ENCODE peak calls at places on chromosomes 1 and 21, in six cellular contexts. W is H1; L is IMR-90; M is prostate gland; Y is effector memory CD4-positive, alpha-beta T cell; I is uterus. Q is an unnamed sample.

GRCh38 chr1:11571906-11572616 is 82.2 kb downstream of the FBXO2 start:
- DNase-seq in L (no peak), M (no peak), Y (no peak), W (peak; percentile 85), I (no peak), Q (no peak)

GRCh38 chr1:33152685-33153432 is 29.0 kb downstream of the TRIM62 start:
- DNase-seq in W (peak; percentile 70), M (peak; percentile 26), I (peak; percentile 57), L (no peak), Y (no peak), Q (peak; percentile 64)

GRCh38 chr1:223733898-223734852 is 21.8 kb downstream of the CAPN2 start:
- DNase-seq in W (no peak), M (no peak), Y (no peak), I (no peak), L (no peak), Q (no peak)

GRCh38 chr1:109757936-109758786 is 5.6 kb downstream of the EPS8L3 start:
- DNase-seq in Y (no peak), I (peak; percentile 5), M (no peak), L (no peak), W (peak; percentile 26), Q (no peak)

GRCh38 chr1:152451254-152451653 is 37.2 kb upstream of the CRNN start:
- DNase-seq in M (no peak), L (no peak), W (no peak), I (no peak), Y (no peak), Q (no peak)

GRCh38 chr1:121594096-121594495 is 409.3 kb downstream of the SRGAP2C start:
- DNase-seq in M (no peak), Y (no peak), L (no peak), W (no peak), I (no peak), Q (no peak)

GRCh38 chr1:112849967-112850641 is 105.9 kb downstream of the SLC16A1 start:
- DNase-seq in Y (no peak), I (no peak), L (no peak), W (peak; percentile 67), M (no peak), Q (peak; percentile 11)

GRCh38 chr21:28737671-28738279 is 254.9 kb downstream of the LTN1 start:
- DNase-seq in L (peak; percentile 59), M (no peak), Y (no peak), W (no peak), I (no peak), Q (peak; percentile 30)

GRCh38 chr1:78275906-78276690 is 214.7 kb upstream of the PTGFR start:
- DNase-seq in W (no peak), L (no peak), M (no peak), Y (no peak), I (no peak), Q (peak; percentile 13)

GRCh38 chr21:39385299-39386145 is 36.6 kb upstream of the HMGN1 start:
- DNase-seq in Y (peak; percentile 41), W (no peak), L (peak; percentile 75), I (peak; percentile 79), M (peak; percentile 51), Q (peak; percentile 84)

GRCh38 chr1:244068563-244068962 is 17.5 kb downstream of the ZBTB18 start:
- DNase-seq in Y (no peak), L (peak; percentile 9), W (no peak), I (no peak), M (no peak), Q (no peak)

GRCh38 chr1:25140073-25140797 is 92.1 kb downstream of the SYF2 start:
- DNase-seq in Y (no peak), L (no peak), W (peak; percentile 44), M (no peak), I (no peak), Q (no peak)

GRCh38 chr1:178633068-178633467 is 92.0 kb upstream of the RALGPS2 start:
- DNase-seq in M (no peak), Y (no peak), L (peak; percentile 95), W (no peak), I (no peak), Q (peak; percentile 53)

GRCh38 chr1:25695066-25695990 is 78.7 kb downstream of the MAN1C1 start:
- DNase-seq in Y (no peak), I (peak; percentile 81), W (no peak), L (peak; percentile 99), M (peak; percentile 50), Q (peak; percentile 87)

GRCh38 chr1:161226320-161226711 is 456 bp downstream of the TOMM40L start:
- DNase-seq in Y (no peak), L (no peak), M (no peak), W (no peak), I (no peak), Q (no peak)

GRCh38 chr1:66464802-66465201 is 69.2 kb upstream of the SGIP1 start:
- DNase-seq in Y (no peak), I (no peak), L (peak; percentile 99), M (no peak), W (no peak), Q (peak; percentile 77)

GRCh38 chr21:35563885-35564451 is 496.4 kb downstream of the SETD4 start:
- DNase-seq in W (no peak), I (peak; percentile 21), L (peak; percentile 91), Y (no peak), M (no peak), Q (peak; percentile 35)

GRCh38 chr1:59375321-59376220 is 78.7 kb downstream of the FGGY start:
- DNase-seq in M (no peak), W (no peak), Y (no peak), I (no peak), L (peak; percentile 98), Q (peak; percentile 33)

GRCh38 chr1:6727535-6727934 is 25.9 kb upstream of the DNAJC11 start:
- DNase-seq in W (peak; percentile 80), L (peak; percentile 54), M (no peak), I (peak; percentile 29), Y (no peak), Q (peak; percentile 24)

GRCh38 chr1:111988743-111989453 is 570 bp downstream of the KCND3 start:
- DNase-seq in I (no peak), Y (no peak), L (no peak), W (peak; percentile 69), M (peak; percentile 28), Q (no peak)

GRCh38 chr1:199685369-199685768 is 342.1 kb upstream of the NR5A2 start:
- DNase-seq in W (no peak), I (no peak), L (peak; percentile 75), M (no peak), Y (no peak), Q (no peak)

GRCh38 chr1:12525311-12526181 is 92.5 kb downstream of the DHRS3 start:
- DNase-seq in I (peak; percentile 79), M (no peak), L (no peak), W (no peak), Y (no peak), Q (no peak)

GRCh38 chr1:198647055-198647454 is 8.2 kb downstream of the PTPRC start:
- DNase-seq in Y (no peak), L (no peak), W (no peak), M (no peak), I (no peak), Q (no peak)

GRCh38 chr1:17119076-17119743 is at the start of gene PADI2:
- DNase-seq in L (peak; percentile 12), W (peak; percentile 89), M (peak; percentile 55), I (peak; percentile 26), Y (no peak), Q (no peak)

GRCh38 chr21:16084776-16085364 is 355.1 kb downstream of the USP25 start:
- DNase-seq in M (no peak), Y (no peak), I (peak; percentile 80), L (peak; percentile 70), W (no peak), Q (peak; percentile 87)

GRCh38 chr1:64292399-64292798 is 89.0 kb downstream of the UBE2U start:
- DNase-seq in I (no peak), M (no peak), W (no peak), L (no peak), Y (no peak), Q (no peak)

DNA sequence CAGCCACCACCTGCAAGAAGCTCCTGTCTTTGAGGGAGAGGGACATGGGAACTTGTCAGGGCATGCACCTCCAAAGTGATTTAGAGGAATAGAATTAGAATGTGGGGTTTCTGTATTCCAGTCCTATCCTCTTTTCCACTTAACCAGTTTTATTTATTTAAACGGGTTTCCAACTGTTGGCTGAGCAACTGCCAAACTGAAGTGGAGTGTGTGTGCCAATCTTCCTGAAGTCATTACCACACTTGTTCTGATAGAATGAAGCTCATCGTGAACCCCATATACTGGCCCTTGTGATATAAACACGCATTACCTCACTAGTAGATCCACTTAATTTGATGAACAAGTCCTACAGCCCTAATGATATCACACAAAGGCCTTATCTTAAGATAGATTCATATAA is 212.4 kb downstream of the TNR start:
- DNase-seq in W (no peak), Y (no peak), L (no peak), I (no peak), M (no peak), Q (no peak)
- H3K4me3 ChIP-seq in W (no peak overlapping the region), Y (no peak overlapping the region), L (no peak overlapping the region), I (no peak overlapping the region), M (no peak overlapping the region), Q (no peak overlapping the region)

DNA sequence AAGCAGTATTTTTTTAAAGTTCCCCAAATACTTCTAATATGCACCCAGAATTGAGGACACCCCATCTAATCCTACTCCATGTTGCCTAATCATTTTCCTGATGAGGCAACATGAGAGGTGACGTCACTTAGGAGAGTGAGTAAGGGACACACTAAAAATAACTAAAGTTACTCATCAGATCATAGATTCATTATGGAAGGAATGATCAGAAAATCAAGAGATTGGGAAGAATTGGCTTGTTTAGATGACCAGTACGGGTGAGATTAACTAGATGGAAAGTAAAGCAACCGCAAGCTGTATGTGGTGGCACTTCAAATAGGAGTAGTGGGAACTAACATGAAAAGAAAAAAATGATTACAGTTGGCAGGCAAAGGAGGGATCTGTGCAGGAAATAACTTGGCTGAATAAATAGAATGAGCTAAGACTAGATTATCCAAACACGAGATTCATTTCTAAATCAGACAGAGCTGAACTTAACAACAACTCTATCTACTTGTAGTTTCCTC is 61.4 kb upstream of the CXADR start:
- DNase-seq in L (peak; percentile 89), M (no peak), I (no peak), W (no peak), Y (no peak), Q (peak; percentile 15)
- H3K27me3 ChIP-seq in L (no peaks in the 10 kb centered on the region), M (no peaks in the 10 kb centered on the region), I (no peaks in the 10 kb centered on the region), W (no peaks in the 10 kb centered on the region), Y (no peaks in the 10 kb centered on the region), Q (no peaks in the 10 kb centered on the region)

GRCh38 chr21:43731891-43732711 is 13.2 kb downstream of the PDXK start:
- DNase-seq in L (no peak), Y (no peak), I (no peak), M (no peak), W (no peak), Q (peak; percentile 84)
- H3K9me3 ChIP-seq in L (no peaks in the 10 kb centered on the region), Y (no peaks in the 10 kb centered on the region), I (no peaks in the 10 kb centered on the region), M (no peaks in the 10 kb centered on the region), W (no peaks in the 10 kb centered on the region), Q (no peaks in the 10 kb centered on the region)

GRCh38 chr1:206772228-206773002 is at the start of gene IL10:
- DNase-seq in I (no peak), M (no peak), L (no peak), Y (no peak), W (no peak), Q (no peak)

GRCh38 chr1:206768472-206769330 is 1.9 kb upstream of the IL19 start:
- DNase-seq in I (no peak), L (no peak), W (no peak), Y (no peak), M (no peak), Q (no peak)

GRCh38 chr1:206769331-206769731 is 1.2 kb upstream of the IL19 start:
- DNase-seq in W (no peak), L (no peak), M (no peak), Y (no peak), I (no peak), Q (no peak)

GRCh38 chr1:206771353-206771722 is 765 bp downstream of the IL19 start:
- DNase-seq in I (no peak), W (no peak), L (no peak), Y (no peak), M (no peak), Q (no peak)

GRCh38 chr1:206770531-206771352 is at the start of gene IL19:
- DNase-seq in I (no peak), W (no peak), L (peak; percentile 34), Y (no peak), M (no peak), Q (no peak)
- H3K4me3 ChIP-seq in I (no peak within 1 kb of the TSS), W (no peak within 1 kb of the TSS), L (no peak within 1 kb of the TSS), Y (no peak within 1 kb of the TSS), M (no peak within 1 kb of the TSS), Q (no peak within 1 kb of the TSS)

Q was measured in MG63.